ENCODE peak calls at places on chromosomes 5 and 9, in nine cellular contexts. M, R, K, V, Q, H, X, Z and W are unnamed samples.

GRCh38 chr9:15370496-15371464 is 51.9 kb upstream of the SNAPC3 start:
- DNase-seq in H (no peak), X (no peak), Q (no peak), R (no peak), Z (no peak), V (no peak), K (no peak), M (no peak), W (no peak)

GRCh38 chr9:31776471-31776870 is 608.0 kb upstream of the ACO1 start:
- DNase-seq in Z (no peak), X (no peak), M (no peak), R (no peak), Q (no peak), V (no peak), K (no peak), H (no peak), W (no peak)

GRCh38 chr5:174723979-174724483 is 351 bp upstream of the MSX2 start:
- DNase-seq in Z (no peak), Q (no peak), R (no peak), V (no peak), H (no peak), K (peak; percentile 15), X (no peak), M (no peak), W (no peak)

GRCh38 chr9:34363619-34364351 is 12.9 kb downstream of the MYORG start:
- DNase-seq in Q (no peak), H (no peak), K (no peak), Z (no peak), V (no peak), R (peak; percentile 56), M (no peak), X (no peak), W (no peak)

GRCh38 chr5:154802050-154802449 is 46.9 kb downstream of the LARP1 start:
- DNase-seq in R (no peak), K (no peak), X (no peak), Z (no peak), H (no peak), V (no peak), Q (no peak), M (no peak), W (no peak)

GRCh38 chr5:93246093-93246855 is 334.7 kb downstream of the NR2F1-AS1 start:
- DNase-seq in Z (no peak), H (no peak), M (no peak), Q (no peak), K (peak; percentile 30), R (no peak), X (no peak), V (no peak), W (no peak)

GRCh38 chr5:151819830-151820229 is 48.1 kb downstream of the G3BP1 start:
- DNase-seq in Z (no peak), X (no peak), Q (no peak), K (no peak), V (no peak), R (no peak), M (no peak), H (no peak), W (no peak)

GRCh38 chr9:123338710-123339665 is 17.0 kb upstream of the CRB2 start:
- DNase-seq in V (peak; percentile 56), H (peak; percentile 85), Z (no peak), R (peak; percentile 46), X (no peak), M (peak; percentile 89), Q (no peak), K (no peak), W (peak; percentile 66)

GRCh38 chr5:5511904-5512416 is 89.5 kb downstream of the ICE1 start:
- DNase-seq in X (no peak), K (no peak), R (no peak), V (no peak), Q (no peak), H (no peak), M (no peak), Z (no peak), W (no peak)

GRCh38 chr9:134412298-134412711 is 86.0 kb downstream of the RXRA start:
- DNase-seq in Q (no peak), X (no peak), V (no peak), K (no peak), Z (no peak), H (no peak), R (no peak), M (no peak), W (no peak)

GRCh38 chr5:51644976-51645375 is 261.7 kb downstream of the ISL1 start:
- DNase-seq in X (no peak), Q (no peak), V (no peak), K (no peak), H (no peak), Z (no peak), M (no peak), R (no peak), W (no peak)

GRCh38 chr5:3605298-3606010 is 9.8 kb downstream of the IRX1 start:
- DNase-seq in M (no peak), H (no peak), X (no peak), V (no peak), Q (no peak), K (no peak), R (no peak), Z (no peak), W (no peak)